ENCODE peak calls at places on chromosomes 3 and 15, in six cellular contexts. C is H7, M is fibroblast of lung, F is pancreas, S is GM23338, T is SK-N-SH. A is an unnamed sample. For H3K27me3 and H3K36me3, the result is how much of the 10 kb centered on the place peaks cover.

GRCh38 chr3:139906441-139906840 is 28.5 kb upstream of the CLSTN2 start:
- DNase-seq in C (no peak), M (peak), F (no peak), S (no peak), T (no peak), A (no peak)

GRCh38 chr3:196800742-196801141 is 61.1 kb downstream of the PAK2 start:
- DNase-seq in C (no peak), M (no peak), F (no peak), S (no peak), T (no peak), A (no peak)

GRCh38 chr15:87080547-87080946 is 1000.9 kb downstream of the AGBL1 start:
- DNase-seq in C (no peak), M (no peak), F (no peak), S (no peak), T (no peak), A (no peak)

GRCh38 chr3:148082881-148083280 is 614.8 kb upstream of the AGTR1 start:
- DNase-seq in C (no peak), M (no peak), F (no peak), S (no peak), T (no peak), A (no peak)

GRCh38 chr3:2861120-2861519 is 249.1 kb downstream of the IL5RA start:
- DNase-seq in C (no peak), M (no peak), F (no peak), S (no peak), T (no peak), A (no peak)

GRCh38 chr3:142602630-142603339 is 6.6 kb downstream of the PLS1 start:
- DNase-seq in C (no peak), M (no peak), F (no peak), S (no peak), T (no peak), A (no peak)

GRCh38 chr3:125684199-125684598 is 88.9 kb upstream of the OSBPL11 start:
- DNase-seq in C (peak), M (peak), F (no peak), S (peak), T (peak), A (no peak)

GRCh38 chr15:70095387-70096214 is 2.1 kb downstream of the TLE3 start:
- DNase-seq in C (peak), M (no peak), F (peak), S (peak), T (peak), A (peak)

GRCh38 chr3:13011369-13012227 is 61.6 kb downstream of the IQSEC1 start:
- DNase-seq in C (peak), M (no peak), F (no peak), S (peak), T (no peak), A (peak)

GRCh38 chr3:4421121-4421520 is 45.9 kb downstream of the SUMF1 start:
- DNase-seq in C (no peak), M (peak), F (no peak), S (no peak), T (no peak), A (no peak)

GRCh38 chr3:177744873-177745646 is 547.8 kb upstream of the TBL1XR1 start:
- DNase-seq in C (no peak), M (peak), F (no peak), S (no peak), T (no peak), A (no peak)

GRCh38 chr3:132407025-132407424 is 10.3 kb upstream of the DNAJC13 start:
- DNase-seq in C (no peak), M (no peak), F (no peak), S (no peak), T (no peak), A (no peak)

GRCh38 chr3:132405188-132405587 is 12.1 kb upstream of the DNAJC13 start:
- DNase-seq in C (no peak), M (peak), F (no peak), S (no peak), T (peak), A (no peak)

GRCh38 chr3:132404276-132404675 is 13.0 kb upstream of the DNAJC13 start:
- DNase-seq in C (no peak), M (peak), F (no peak), S (no peak), T (peak), A (no peak)

GRCh38 chr3:132405609-132406299 is 11.5 kb upstream of the DNAJC13 start:
- DNase-seq in C (no peak), M (peak), F (no peak), S (no peak), T (no peak), A (no peak)

DNA sequence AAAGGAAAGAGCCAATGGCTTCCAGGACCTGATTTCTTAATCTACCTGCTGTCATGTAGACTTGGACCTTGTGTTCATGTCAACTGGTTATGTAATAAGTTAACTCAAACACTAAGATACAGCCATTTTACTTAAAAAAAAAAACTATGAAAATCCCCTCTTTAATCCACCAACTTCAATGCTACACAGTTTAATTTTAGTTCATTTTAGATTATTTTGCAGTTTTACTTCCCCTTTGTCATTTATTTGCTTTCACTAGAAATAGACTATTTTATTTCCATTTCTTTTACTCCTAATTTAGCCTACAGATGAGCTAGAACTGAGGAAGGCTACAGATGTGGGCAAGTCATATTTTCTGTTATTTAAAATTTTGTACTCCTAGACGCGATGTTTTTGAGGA is 10.7 kb upstream of the DNAJC13 start:
- DNase-seq in C (no peak), M (no peak), F (no peak), S (no peak), T (no peak), A (no peak)
- H3K27me3 ChIP-seq in C (under half), M (under half), F (under half), S (under half), T (under half), A (under half)

DNA sequence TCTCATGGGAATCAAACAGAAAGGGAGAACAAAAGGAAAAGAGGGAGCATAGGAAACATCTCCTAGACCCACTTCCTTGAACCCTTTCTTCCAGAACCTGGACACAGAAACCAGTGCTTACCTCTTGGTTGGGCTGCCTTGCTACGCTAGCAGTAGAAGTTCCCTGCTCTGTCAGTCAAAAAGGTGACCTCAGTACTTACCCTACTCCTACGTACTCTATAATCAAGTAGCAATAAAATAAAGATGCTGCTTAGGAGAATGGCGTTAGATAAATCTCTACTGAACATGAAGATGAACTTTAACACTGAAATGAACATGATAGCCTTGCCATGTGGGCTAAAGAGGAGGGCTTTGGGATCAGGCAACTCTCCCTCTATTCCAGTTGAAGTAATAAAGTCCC is 7.4 kb downstream of the VEPH1 start:
- DNase-seq in C (no peak), M (no peak), F (no peak), S (no peak), T (no peak), A (no peak)
- H3K36me3 ChIP-seq in C (under half), M (under half), F (under half), S (under half), T (under half), A (under half)

DNA sequence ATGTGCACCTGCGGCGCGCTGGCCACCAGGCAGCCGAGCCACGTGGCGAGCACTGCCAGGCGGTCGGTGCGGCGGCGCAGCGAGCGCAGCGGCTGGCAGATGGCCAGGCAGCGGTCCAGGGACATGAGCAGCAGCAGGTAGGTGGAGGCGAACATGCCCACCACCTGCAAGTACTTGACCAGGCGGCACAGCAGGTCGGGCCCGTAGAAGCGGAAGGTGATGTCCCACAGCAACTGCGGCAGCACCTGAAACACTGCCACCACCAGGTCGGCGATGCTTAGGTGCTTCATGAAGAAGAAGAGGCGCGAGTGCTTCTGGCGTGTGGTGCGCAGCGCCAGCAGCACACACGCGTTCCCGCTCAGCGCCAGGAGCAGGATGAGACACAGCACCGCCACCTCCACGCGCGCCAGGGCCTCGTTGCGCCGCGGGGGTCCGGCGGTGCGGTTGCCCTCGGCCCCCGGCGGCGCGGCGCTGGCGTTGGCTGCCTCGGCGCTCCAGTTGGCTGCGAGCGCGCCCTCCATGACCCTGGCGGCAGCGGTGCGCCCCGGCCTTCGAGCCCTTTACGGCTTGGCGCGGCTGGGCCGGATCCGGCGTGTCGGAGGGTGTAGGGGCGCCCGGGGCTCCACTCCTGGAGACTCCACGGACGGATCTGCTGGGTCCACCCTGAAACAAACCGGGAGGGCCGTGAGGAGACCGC is 1.6 kb downstream of the OXTR start:
- DNase-seq in C (peak), M (peak), F (peak), S (peak), T (peak), A (no peak)
- H3K27me3 ChIP-seq in C (under half), M (under half), F (under half), S (under half), T (under half), A (under half)

GRCh38 chr3:37326144-37326543 is 151.8 kb upstream of the LRRFIP2 start:
- DNase-seq in C (no peak), M (no peak), F (no peak), S (no peak), T (no peak), A (no peak)

GRCh38 chr3:37330466-37330865 is 156.1 kb upstream of the LRRFIP2 start:
- DNase-seq in C (no peak), M (no peak), F (no peak), S (no peak), T (no peak), A (no peak)

GRCh38 chr3:37324752-37325407 is 150.5 kb upstream of the LRRFIP2 start:
- DNase-seq in C (no peak), M (peak), F (no peak), S (no peak), T (no peak), A (no peak)

DNA sequence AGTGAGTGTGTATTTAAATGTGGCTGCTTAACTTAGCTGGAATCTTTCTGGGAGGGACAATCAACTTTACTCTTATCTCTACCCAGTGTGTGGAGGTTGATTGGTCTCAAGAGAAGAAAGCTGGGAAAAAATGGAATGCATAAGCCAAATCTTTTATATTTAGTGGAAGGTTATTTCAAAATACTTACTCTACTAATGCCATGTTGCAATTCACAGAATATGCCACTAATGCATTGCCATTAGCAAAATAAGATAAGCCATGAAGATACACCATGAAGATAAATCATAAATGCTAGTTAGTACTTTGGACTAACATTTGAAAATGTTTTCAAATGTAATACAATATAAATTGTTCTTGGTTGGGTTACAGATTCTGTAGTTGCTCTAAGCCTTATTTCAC is 155.1 kb upstream of the LRRFIP2 start:
- DNase-seq in C (no peak), M (no peak), F (no peak), S (no peak), T (peak), A (no peak)
- H3K36me3 ChIP-seq in C (under half), M (under half), F (under half), S (under half), T (half or more), A (under half)

A was measured in spleen.